ENCODE peak calls at places on chromosomes 16 and 17, in six cellular contexts. L is A549, R is heart right ventricle, C is hepatocyte, N is epithelial cell of esophagus, Q is fibroblast of mammary gland. A is an unnamed sample.

GRCh38 chr16:50121721-50122445 is 31.2 kb upstream of the TENT4B start:
- DNase-seq in R (no peak), C (no peak), Q (no peak), L (no peak), N (no peak), A (no peak)

GRCh38 chr16:592518-593306 is 2.8 kb downstream of the RAB40C start:
- DNase-seq in L (no peak), R (no peak), Q (peak; percentile 36), N (peak; percentile 99), C (no peak), A (no peak)

GRCh38 chr17:61410555-61411089 is 11.0 kb downstream of the TBX2 start:
- DNase-seq in N (peak; percentile 38), Q (peak; percentile 84), R (peak; percentile 87), C (peak; percentile 93), L (no peak), A (peak; percentile 91)

GRCh38 chr17:4940625-4941021 is 555 bp downstream of the RNF167 start:
- DNase-seq in Q (no peak), R (peak; percentile 33), N (no peak), C (no peak), L (no peak), A (peak; percentile 39)

GRCh38 chr17:79630120-79630519 is 19.3 kb upstream of the RBFOX3 start:
- DNase-seq in Q (no peak), N (no peak), R (no peak), L (peak; percentile 56), C (no peak), A (no peak)

GRCh38 chr16:47664653-47665325 is 203.7 kb downstream of the PHKB start:
- DNase-seq in N (no peak), R (no peak), Q (peak; percentile 22), C (peak; percentile 23), L (peak; percentile 2), A (no peak)

GRCh38 chr16:79379083-79379482 is 221.5 kb downstream of the MAF start:
- DNase-seq in C (no peak), R (no peak), N (peak; percentile 9), Q (no peak), L (no peak), A (no peak)

GRCh38 chr17:67689534-67690177 is 28.1 kb upstream of the NOL11 start:
- DNase-seq in L (peak; percentile 85), N (peak; percentile 67), R (no peak), C (peak; percentile 83), Q (peak; percentile 76), A (peak; percentile 48)

GRCh38 chr16:5415123-5415522 is 317.5 kb upstream of the EEF2KMT start:
- DNase-seq in N (no peak), L (no peak), Q (no peak), R (no peak), C (no peak), A (no peak)

GRCh38 chr16:83447560-83447959 is 360.2 kb upstream of the HSBP1 start:
- DNase-seq in Q (no peak), R (no peak), L (no peak), C (no peak), N (no peak), A (no peak)

GRCh38 chr16:87235810-87236515 is 81.2 kb downstream of the C16orf95 start:
- DNase-seq in N (no peak), L (no peak), Q (no peak), C (no peak), R (no peak), A (peak; percentile 10)
- TF ChIP-seq CTCF in N (no peak), L (no peak), Q (no peak), C (no peak), R (no peak), A (no peak)

GRCh38 chr16:30698139-30698815 is 694 bp upstream of the SRCAP start:
- DNase-seq in N (peak; percentile 98), C (peak; percentile 99), R (peak; percentile 99), L (peak; percentile 97), Q (peak; percentile 96), A (peak; percentile 99)
- TF ChIP-seq CTCF in N (no peak), C (no peak), R (no peak), L (no peak), Q (no peak), A (no peak)

GRCh38 chr17:76586741-76587487 is 1.3 kb upstream of the ST6GALNAC2 start:
- DNase-seq in R (no peak), N (peak; percentile 77), L (no peak), C (no peak), Q (no peak), A (no peak)

GRCh38 chr17:76588182-76588581 is 2.5 kb upstream of the ST6GALNAC2 start:
- DNase-seq in N (no peak), C (no peak), Q (no peak), L (no peak), R (no peak), A (no peak)

GRCh38 chr17:76585048-76585648 is 512 bp downstream of the ST6GALNAC2 start:
- DNase-seq in L (no peak), C (no peak), R (peak; percentile 38), Q (no peak), N (no peak), A (peak; percentile 30)

GRCh38 chr17:76584427-76585047 is 1.1 kb downstream of the ST6GALNAC2 start:
- DNase-seq in N (peak; percentile 62), L (no peak), C (peak; percentile 51), R (no peak), Q (no peak), A (no peak)

DNA sequence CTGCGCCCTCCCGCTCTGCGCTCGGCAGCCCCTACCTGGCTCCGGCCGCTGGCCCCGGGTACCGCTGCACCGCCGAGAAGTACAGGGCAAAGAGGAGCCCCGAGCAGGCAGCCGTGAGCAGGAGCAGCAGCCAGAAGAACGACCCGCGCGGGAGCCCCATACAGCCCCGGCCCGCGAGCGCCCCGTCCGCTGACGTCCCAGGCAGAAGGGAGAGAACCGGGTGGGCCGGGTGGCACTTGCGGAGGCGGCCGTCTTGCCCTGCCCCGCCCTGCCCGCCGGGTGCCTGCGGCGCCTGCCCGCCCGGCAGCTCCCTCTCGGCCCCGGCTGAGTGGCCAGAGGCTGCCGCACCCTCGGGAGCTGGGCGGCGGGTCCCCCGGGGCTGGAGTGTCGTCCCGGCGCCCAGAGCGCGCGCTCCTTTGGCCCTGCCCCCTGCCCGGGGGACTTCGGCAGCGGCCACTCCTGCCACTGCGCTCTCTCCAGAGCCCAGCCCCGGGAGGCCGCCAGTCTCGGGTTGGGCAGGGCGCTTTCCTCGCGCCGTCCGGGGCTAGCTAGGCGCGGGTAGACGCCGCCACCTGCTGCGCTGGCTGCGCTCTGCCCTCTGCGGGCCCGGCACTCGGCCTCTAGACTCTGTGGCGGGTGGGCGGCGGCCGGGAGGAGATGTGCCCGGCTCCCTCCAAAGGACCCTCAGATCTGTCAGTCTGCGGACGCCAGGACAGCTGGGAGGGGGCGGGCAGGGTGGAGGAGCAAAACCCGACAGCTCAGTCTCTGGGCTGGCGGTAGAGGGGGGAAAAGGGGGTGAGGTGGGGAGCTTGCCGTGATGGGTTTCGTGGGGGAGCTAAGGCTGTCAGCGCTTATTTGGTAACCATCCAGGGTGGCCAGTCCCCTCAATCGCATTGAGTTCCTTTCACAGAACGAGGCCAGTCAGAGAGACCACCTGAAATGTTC is at the start of gene ST6GALNAC2:
- DNase-seq in R (peak; percentile 69), L (peak; percentile 70), N (peak; percentile 84), C (peak; percentile 83), Q (no peak), A (peak; percentile 49)
- TF ChIP-seq CTCF in R (peak; percentile 48), L (peak; percentile 25), N (peak; percentile 22), C (peak; percentile 42), Q (no peak), A (no peak)

GRCh38 chr17:78316867-78317816 is 42.7 kb downstream of the SOCS3 start:
- DNase-seq in C (peak; percentile 84), L (peak; percentile 89), R (no peak), Q (peak; percentile 71), N (no peak), A (no peak)

GRCh38 chr17:78315355-78316114 is 44.3 kb downstream of the SOCS3 start:
- DNase-seq in R (peak; percentile 73), C (peak; percentile 91), N (peak; percentile 93), Q (peak; percentile 97), L (peak; percentile 99), A (no peak)

GRCh38 chr17:78313735-78314648 is 45.9 kb downstream of the SOCS3 start:
- DNase-seq in L (peak; percentile 98), C (peak; percentile 94), Q (peak; percentile 67), N (peak; percentile 90), R (peak; percentile 77), A (peak; percentile 60)

GRCh38 chr17:78316115-78316866 is 43.6 kb downstream of the SOCS3 start:
- DNase-seq in Q (no peak), N (no peak), L (peak; percentile 60), R (no peak), C (no peak), A (no peak)

DNA sequence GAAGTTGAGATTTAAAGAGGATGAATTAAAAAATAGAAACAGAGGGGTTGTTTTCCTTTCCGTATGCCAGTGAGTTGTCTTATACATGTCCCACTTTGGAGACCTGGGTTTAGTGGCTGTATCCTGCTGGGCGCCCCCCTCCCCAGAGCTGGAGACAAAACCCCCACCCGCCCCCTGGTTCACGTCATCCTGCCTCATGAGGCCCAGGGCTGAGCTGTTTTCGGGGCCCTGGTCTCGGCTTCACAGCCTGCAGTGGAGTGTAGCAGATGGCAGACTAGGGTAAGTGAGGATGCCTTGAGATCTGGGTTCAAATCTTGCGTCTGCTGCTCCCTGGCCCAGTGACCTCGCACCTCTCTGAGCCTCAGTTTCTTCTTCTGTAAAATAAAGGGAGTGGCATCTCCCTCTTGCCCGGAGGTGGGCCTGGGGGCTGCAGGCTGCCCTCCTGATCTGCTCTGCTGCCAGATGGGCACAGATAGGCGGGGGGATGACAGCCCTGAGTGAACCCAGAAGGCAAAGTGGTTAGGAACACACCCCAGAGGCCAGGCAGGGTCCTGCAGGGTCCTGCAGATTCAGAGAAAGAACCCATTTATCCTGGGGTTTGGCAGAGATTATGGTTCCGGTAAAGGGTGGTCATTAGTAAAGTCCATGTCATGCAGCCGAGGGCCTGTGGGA is 45.1 kb downstream of the SOCS3 start:
- DNase-seq in Q (peak; percentile 41), C (no peak), R (no peak), L (peak; percentile 82), N (no peak), A (no peak)
- TF ChIP-seq CTCF in Q (peak; percentile 2), C (no peak), R (no peak), L (no peak), N (no peak), A (peak; percentile 33)

A was measured in endothelial cell.